ENCODE peak calls at places on chromosomes 11 and 22, in six cellular contexts. One of them, this sample, is unnamed.
A peak's percentile ranks its signal among the peaks of the same experiment; 100 is the strongest.

GRCh38 chr11:71988050-71988449 is 10.7 kb upstream of the IL18BP start:
- DNase-seq in H9: no peak
- DNase-seq in IMR-90: peak; percentile 87
- DNase-seq in mesenchymal stem cell: no peak
- DNase-seq in H1: no peak
- DNase-seq in trophoblast cell: peak; percentile 94
- DNase-seq in this sample: no peak

GRCh38 chr11:1487851-1488574 is 1.4 kb upstream of the MOB2 start:
- DNase-seq in H9: no peak
- DNase-seq in IMR-90: no peak
- DNase-seq in mesenchymal stem cell: no peak
- DNase-seq in H1: no peak
- DNase-seq in trophoblast cell: no peak
- DNase-seq in this sample: no peak

GRCh38 chr11:63613517-63614135 is 607 bp downstream of the PLAAT3 start:
- DNase-seq in H9: peak; percentile 85
- DNase-seq in IMR-90: no peak
- DNase-seq in mesenchymal stem cell: peak; percentile 37
- DNase-seq in H1: peak; percentile 39
- DNase-seq in trophoblast cell: peak; percentile 92
- DNase-seq in this sample: no peak

GRCh38 chr11:44746894-44747293 is 20.1 kb downstream of the TSPAN18 start:
- DNase-seq in H9: peak; percentile 29
- DNase-seq in IMR-90: no peak
- DNase-seq in mesenchymal stem cell: no peak
- DNase-seq in H1: no peak
- DNase-seq in trophoblast cell: no peak
- DNase-seq in this sample: no peak

GRCh38 chr11:83035070-83035854 is 36.4 kb downstream of the RAB30 start:
- DNase-seq in H9: no peak
- DNase-seq in IMR-90: no peak
- DNase-seq in mesenchymal stem cell: peak; percentile 48
- DNase-seq in H1: no peak
- DNase-seq in trophoblast cell: no peak
- DNase-seq in this sample: no peak

GRCh38 chr22:35638408-35638807 is 9.8 kb upstream of the APOL6 start:
- DNase-seq in H9: no peak
- DNase-seq in IMR-90: peak; percentile 90
- DNase-seq in mesenchymal stem cell: peak; percentile 95
- DNase-seq in H1: no peak
- DNase-seq in trophoblast cell: peak; percentile 91
- DNase-seq in this sample: no peak

GRCh38 chr22:49930596-49931412 is 12.4 kb downstream of the CRELD2 start:
- DNase-seq in H9: peak; percentile 56
- DNase-seq in IMR-90: peak; percentile 66
- DNase-seq in mesenchymal stem cell: peak; percentile 73
- DNase-seq in H1: no peak
- DNase-seq in trophoblast cell: peak; percentile 70
- DNase-seq in this sample: no peak

GRCh38 chr11:3642071-3642951 is 519 bp upstream of the ART5 start:
- DNase-seq in H9: peak; percentile 98
- DNase-seq in IMR-90: peak; percentile 58
- DNase-seq in mesenchymal stem cell: peak; percentile 85
- DNase-seq in H1: peak; percentile 88
- DNase-seq in trophoblast cell: peak; percentile 42
- DNase-seq in this sample: peak; percentile 92

GRCh38 chr11:118650366-118650765 is 29.1 kb downstream of the TREH start:
- DNase-seq in H9: no peak
- DNase-seq in IMR-90: no peak
- DNase-seq in mesenchymal stem cell: no peak
- DNase-seq in H1: no peak
- DNase-seq in trophoblast cell: no peak
- DNase-seq in this sample: no peak

GRCh38 chr11:68810164-68810563 is 31.6 kb downstream of the CPT1A start:
- DNase-seq in H9: no peak
- DNase-seq in IMR-90: no peak
- DNase-seq in mesenchymal stem cell: no peak
- DNase-seq in H1: no peak
- DNase-seq in trophoblast cell: no peak
- DNase-seq in this sample: no peak

GRCh38 chr22:35918466-35918865 is 110.2 kb downstream of the RBFOX2 start:
- DNase-seq in H9: no peak
- DNase-seq in IMR-90: no peak
- DNase-seq in mesenchymal stem cell: no peak
- DNase-seq in H1: no peak
- DNase-seq in trophoblast cell: no peak
- DNase-seq in this sample: no peak

GRCh38 chr11:107545101-107545514 is 20.4 kb downstream of the ALKBH8 start:
- DNase-seq in H9: no peak
- DNase-seq in IMR-90: peak; percentile 63
- DNase-seq in mesenchymal stem cell: peak; percentile 28
- DNase-seq in H1: no peak
- DNase-seq in trophoblast cell: no peak
- DNase-seq in this sample: no peak

GRCh38 chr22:40281717-40282116 is 64.6 kb upstream of the ADSL start:
- DNase-seq in H9: no peak
- DNase-seq in IMR-90: no peak
- DNase-seq in mesenchymal stem cell: no peak
- DNase-seq in H1: no peak
- DNase-seq in trophoblast cell: no peak
- DNase-seq in this sample: no peak

GRCh38 chr11:1505480-1505879 is 18.9 kb upstream of the MOB2 start:
- DNase-seq in H9: peak; percentile 67
- DNase-seq in IMR-90: no peak
- DNase-seq in mesenchymal stem cell: no peak
- DNase-seq in H1: no peak
- DNase-seq in trophoblast cell: peak; percentile 18
- DNase-seq in this sample: no peak

GRCh38 chr11:19978668-19979518 is 181.4 kb downstream of the DBX1 start:
- DNase-seq in H9: no peak
- DNase-seq in IMR-90: peak; percentile 90
- DNase-seq in mesenchymal stem cell: peak; percentile 87
- DNase-seq in H1: no peak
- DNase-seq in trophoblast cell: peak; percentile 94
- DNase-seq in this sample: no peak

GRCh38 chr11:46719048-46719542 is at the start of gene F2:
- DNase-seq in H9: no peak
- DNase-seq in IMR-90: no peak
- DNase-seq in mesenchymal stem cell: no peak
- DNase-seq in H1: no peak
- DNase-seq in trophoblast cell: no peak
- DNase-seq in this sample: no peak

GRCh38 chr22:17965538-17966402 is 58.6 kb downstream of the MICAL3 start:
- DNase-seq in H9: no peak
- DNase-seq in IMR-90: no peak
- DNase-seq in mesenchymal stem cell: no peak
- DNase-seq in H1: no peak
- DNase-seq in trophoblast cell: no peak
- DNase-seq in this sample: no peak

GRCh38 chr11:33668468-33668825 is 32.2 kb downstream of the C11orf91 start:
- DNase-seq in H9: no peak
- DNase-seq in IMR-90: no peak
- DNase-seq in mesenchymal stem cell: no peak
- DNase-seq in H1: no peak
- DNase-seq in trophoblast cell: no peak
- DNase-seq in this sample: no peak

GRCh38 chr11:94849836-94850235 is 81.7 kb downstream of the AMOTL1 start:
- DNase-seq in H9: no peak
- DNase-seq in IMR-90: peak; percentile 23
- DNase-seq in mesenchymal stem cell: no peak
- DNase-seq in H1: no peak
- DNase-seq in trophoblast cell: no peak
- DNase-seq in this sample: no peak

GRCh38 chr11:15613231-15613630 is 498.5 kb downstream of the INSC start:
- DNase-seq in H9: no peak
- DNase-seq in IMR-90: peak; percentile 7
- DNase-seq in mesenchymal stem cell: peak; percentile 65
- DNase-seq in H1: no peak
- DNase-seq in trophoblast cell: no peak
- DNase-seq in this sample: no peak

GRCh38 chr11:8765294-8765693 is 82.7 kb downstream of the RPL27A start:
- DNase-seq in H9: no peak
- DNase-seq in IMR-90: peak; percentile 85
- DNase-seq in mesenchymal stem cell: peak; percentile 72
- DNase-seq in H1: no peak
- DNase-seq in trophoblast cell: peak; percentile 44
- DNase-seq in this sample: no peak

GRCh38 chr11:57432017-57432590 is 5.2 kb upstream of the SLC43A3 start:
- DNase-seq in H9: no peak
- DNase-seq in IMR-90: no peak
- DNase-seq in mesenchymal stem cell: no peak
- DNase-seq in H1: no peak
- DNase-seq in trophoblast cell: no peak
- DNase-seq in this sample: no peak

GRCh38 chr22:37157516-37158289 is 8.0 kb upstream of the IL2RB start:
- DNase-seq in H9: no peak
- DNase-seq in IMR-90: peak; percentile 31
- DNase-seq in mesenchymal stem cell: no peak
- DNase-seq in H1: no peak
- DNase-seq in trophoblast cell: peak; percentile 95
- DNase-seq in this sample: no peak

GRCh38 chr11:66069715-66070603 is at the start of gene PACS1:
- DNase-seq in H9: peak; percentile 73
- DNase-seq in IMR-90: peak; percentile 73
- DNase-seq in mesenchymal stem cell: peak; percentile 73
- DNase-seq in H1: peak; percentile 34
- DNase-seq in trophoblast cell: peak; percentile 82
- DNase-seq in this sample: no peak

GRCh38 chr11:1546536-1547466 is 25.3 kb downstream of the DUSP8 start:
- DNase-seq in H9: peak; percentile 81
- DNase-seq in IMR-90: peak; percentile 21
- DNase-seq in mesenchymal stem cell: peak; percentile 39
- DNase-seq in H1: no peak
- DNase-seq in trophoblast cell: no peak
- DNase-seq in this sample: peak; percentile 63

GRCh38 chr11:61766353-61766841 is 14.0 kb downstream of the MYRF start:
- DNase-seq in H9: no peak
- DNase-seq in IMR-90: peak; percentile 86
- DNase-seq in mesenchymal stem cell: peak; percentile 62
- DNase-seq in H1: no peak
- DNase-seq in trophoblast cell: peak; percentile 27
- DNase-seq in this sample: no peak

GRCh38 chr11:46554205-46555162 is 39.3 kb downstream of the AMBRA1 start:
- DNase-seq in H9: no peak
- DNase-seq in IMR-90: peak; percentile 80
- DNase-seq in mesenchymal stem cell: peak; percentile 89
- DNase-seq in H1: no peak
- DNase-seq in trophoblast cell: peak; percentile 80
- DNase-seq in this sample: no peak

GRCh38 chr11:43376594-43376993 is 17.9 kb downstream of the TTC17 start:
- DNase-seq in H9: no peak
- DNase-seq in IMR-90: peak; percentile 90
- DNase-seq in mesenchymal stem cell: peak; percentile 85
- DNase-seq in H1: no peak
- DNase-seq in trophoblast cell: no peak
- DNase-seq in this sample: no peak

GRCh38 chr11:111765984-111766833 is at the start of gene PPP2R1B:
- DNase-seq in H9: peak; percentile 93
- DNase-seq in IMR-90: peak; percentile 44
- DNase-seq in mesenchymal stem cell: peak; percentile 77
- DNase-seq in H1: peak; percentile 43
- DNase-seq in trophoblast cell: peak; percentile 77
- DNase-seq in this sample: peak; percentile 79

GRCh38 chr11:111764621-111765020 is 1.6 kb downstream of the PPP2R1B start:
- DNase-seq in H9: no peak
- DNase-seq in IMR-90: peak; percentile 51
- DNase-seq in mesenchymal stem cell: peak; percentile 37
- DNase-seq in H1: no peak
- DNase-seq in trophoblast cell: no peak
- DNase-seq in this sample: no peak

GRCh38 chr11:111762981-111763643 is 3.1 kb downstream of the PPP2R1B start:
- DNase-seq in H9: no peak
- DNase-seq in IMR-90: peak; percentile 20
- DNase-seq in mesenchymal stem cell: no peak
- DNase-seq in H1: no peak
- DNase-seq in trophoblast cell: no peak
- DNase-seq in this sample: peak; percentile 55

GRCh38 chr11:111765320-111765983 is 737 bp downstream of the PPP2R1B start:
- DNase-seq in H9: no peak
- DNase-seq in IMR-90: no peak
- DNase-seq in mesenchymal stem cell: peak; percentile 22
- DNase-seq in H1: peak; percentile 15
- DNase-seq in trophoblast cell: peak; percentile 17
- DNase-seq in this sample: no peak

GRCh38 chr11:111766834-111767142 is 599 bp upstream of the PPP2R1B start:
- DNase-seq in H9: no peak
- DNase-seq in IMR-90: no peak
- DNase-seq in mesenchymal stem cell: no peak
- DNase-seq in H1: no peak
- DNase-seq in trophoblast cell: no peak
- DNase-seq in this sample: no peak
- H2AFZ ChIP-seq in H9: peak overlapping the region; percentile 75
- H2AFZ ChIP-seq in IMR-90: peak overlapping the region; percentile 95
- H2AFZ ChIP-seq in mesenchymal stem cell: no peak overlapping the region
- H2AFZ ChIP-seq in H1: peak overlapping the region; percentile 91
- H2AFZ ChIP-seq in trophoblast cell: peak overlapping the region; percentile 94
- H2AFZ ChIP-seq in this sample: peak overlapping the region; percentile 86

GRCh38 chr22:28799834-28800307 is 498 bp downstream of the XBP1 start:
- DNase-seq in H9: peak; percentile 46
- DNase-seq in IMR-90: peak; percentile 54
- DNase-seq in mesenchymal stem cell: peak; percentile 62
- DNase-seq in H1: no peak
- DNase-seq in trophoblast cell: peak; percentile 78
- DNase-seq in this sample: peak; percentile 53
- H2AK5ac ChIP-seq in H9: no peak overlapping the region
- H2AK5ac ChIP-seq in IMR-90: peak overlapping the region; percentile 84
- H2AK5ac ChIP-seq in mesenchymal stem cell: peak overlapping the region; percentile 35
- H2AK5ac ChIP-seq in H1: peak overlapping the region; percentile 66
- H2AK5ac ChIP-seq in trophoblast cell: peak overlapping the region; percentile 95
- H2AK5ac ChIP-seq in this sample: peak overlapping the region; percentile 84

DNA sequence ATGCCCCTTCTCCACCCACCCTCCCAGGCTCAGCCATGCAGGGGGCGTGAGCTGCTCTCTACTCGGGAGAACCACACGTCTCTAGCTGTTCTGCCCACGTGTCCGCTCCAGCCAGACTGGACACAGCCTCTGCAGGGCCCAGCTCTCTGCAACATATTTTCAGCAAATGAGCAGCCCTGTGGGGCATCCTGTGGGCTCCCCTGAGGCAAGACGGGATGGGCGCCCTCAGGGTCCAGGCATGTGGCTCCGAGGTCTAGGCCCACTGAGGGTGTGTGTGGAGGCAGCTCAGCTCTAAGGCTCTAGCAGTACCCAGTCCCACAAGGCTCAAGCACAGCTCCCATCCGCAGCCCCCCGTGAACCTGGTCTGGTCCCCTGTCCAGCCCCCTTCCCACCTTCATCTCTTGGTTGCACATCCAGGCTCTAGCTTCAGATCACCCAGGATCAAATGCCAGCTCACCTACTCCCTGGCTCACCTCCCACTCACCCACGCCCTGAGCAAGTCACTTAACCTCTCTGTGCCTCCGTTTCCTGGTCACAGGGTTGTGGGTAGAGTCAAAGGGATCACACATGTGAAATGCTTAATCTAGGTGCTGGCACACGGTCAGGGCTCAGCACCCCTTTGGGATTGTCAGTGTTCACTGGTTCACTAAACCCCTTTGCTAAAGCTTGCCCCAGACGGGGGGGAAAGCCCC is 57.8 kb upstream of the TCF20 start:
- DNase-seq in H9: no peak
- DNase-seq in IMR-90: no peak
- DNase-seq in mesenchymal stem cell: no peak
- DNase-seq in H1: no peak
- DNase-seq in trophoblast cell: peak; percentile 70
- DNase-seq in this sample: no peak
- H2AFZ ChIP-seq in H9: no peak overlapping the region
- H2AFZ ChIP-seq in IMR-90: no peak overlapping the region
- H2AFZ ChIP-seq in mesenchymal stem cell: no peak overlapping the region
- H2AFZ ChIP-seq in H1: no peak overlapping the region
- H2AFZ ChIP-seq in trophoblast cell: no peak overlapping the region
- H2AFZ ChIP-seq in this sample: no peak overlapping the region

GRCh38 chr22:42074846-42075245 is 798 bp downstream of the PHETA2 start:
- DNase-seq in H9: no peak
- DNase-seq in IMR-90: no peak
- DNase-seq in mesenchymal stem cell: no peak
- DNase-seq in H1: no peak
- DNase-seq in trophoblast cell: no peak
- DNase-seq in this sample: no peak
- H2AK5ac ChIP-seq in H9: no peak overlapping the region
- H2AK5ac ChIP-seq in IMR-90: peak overlapping the region; percentile 86
- H2AK5ac ChIP-seq in mesenchymal stem cell: no peak overlapping the region
- H2AK5ac ChIP-seq in H1: peak overlapping the region; percentile 7
- H2AK5ac ChIP-seq in trophoblast cell: no peak overlapping the region
- H2AK5ac ChIP-seq in this sample: peak overlapping the region; percentile 64